ENCODE peak calls at places on chromosomes 12 and 14, in four cellular contexts. W is suprapubic skin, E is heart right ventricle, C is adipocyte. A is an unnamed sample.

GRCh38 chr12:1179128-1179527 is 188.1 kb downstream of the ERC1 start:
- DNase-seq in W (no peak), E (no peak), C (no peak), A (no peak)

GRCh38 chr12:104671407-104672095 is 214.8 kb downstream of the CHST11 start:
- DNase-seq in C (peak; percentile 95), W (peak; percentile 93), E (peak; percentile 84), A (peak; percentile 93)

GRCh38 chr12:64680235-64680634 is 69.9 kb downstream of the RASSF3 start:
- DNase-seq in W (no peak), C (no peak), E (no peak), A (no peak)

GRCh38 chr12:78315018-78315417 is 484.3 kb downstream of the NAV3 start:
- DNase-seq in E (no peak), C (no peak), W (no peak), A (no peak)

GRCh38 chr14:69038449-69039286 is 59.6 kb upstream of the ACTN1 start:
- DNase-seq in C (peak; percentile 31), E (peak; percentile 42), W (no peak), A (no peak)

GRCh38 chr14:93019367-93019843 is 96.3 kb downstream of the ITPK1 start:
- DNase-seq in C (no peak), W (no peak), E (no peak), A (no peak)

GRCh38 chr14:90483551-90483950 is 86.7 kb downstream of the CALM1 start:
- DNase-seq in W (no peak), E (peak; percentile 31), C (no peak), A (no peak)

GRCh38 chr14:97415907-97416306 is 618.7 kb downstream of the VRK1 start:
- DNase-seq in C (no peak), W (no peak), E (no peak), A (no peak)

GRCh38 chr12:31922341-31923062 is 36.7 kb upstream of the RESF1 start:
- DNase-seq in C (no peak), W (no peak), E (no peak), A (no peak)

GRCh38 chr14:96078687-96079016 is 39.5 kb downstream of the C14orf132 start:
- DNase-seq in C (no peak), W (peak; percentile 44), E (no peak), A (no peak)

GRCh38 chr14:71711619-71712018 is 220.6 kb upstream of the RGS6 start:
- DNase-seq in E (no peak), W (no peak), C (peak; percentile 94), A (no peak)

GRCh38 chr12:25558566-25558965 is 5.5 kb upstream of the LMNTD1 start:
- DNase-seq in W (no peak), C (no peak), E (no peak), A (no peak)

DNA sequence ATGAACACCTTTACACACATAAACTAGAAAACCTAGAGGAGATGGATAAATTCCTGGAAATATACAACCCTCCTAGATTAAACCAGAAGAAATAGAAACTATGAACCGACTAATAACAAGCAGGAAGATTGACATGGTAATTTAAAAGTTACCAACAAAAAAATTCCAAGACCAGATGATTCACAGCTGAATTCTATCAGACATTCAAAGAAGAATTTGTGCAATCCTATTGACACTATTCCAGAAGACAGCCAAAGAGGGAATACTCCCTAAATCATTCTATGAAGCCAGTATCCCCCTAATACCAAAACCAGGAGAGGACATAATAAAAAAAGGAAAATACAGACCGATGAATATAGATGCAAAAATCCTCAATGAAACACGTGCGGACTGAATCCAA is 102.6 kb upstream of the KRR1 start:
- DNase-seq in E (no peak), W (no peak), C (peak; percentile 23), A (no peak)
- H3K36me3 ChIP-seq in E (no peaks in the 10 kb centered on the region), W (no peaks in the 10 kb centered on the region), C (no peaks in the 10 kb centered on the region), A (no peaks in the 10 kb centered on the region)

DNA sequence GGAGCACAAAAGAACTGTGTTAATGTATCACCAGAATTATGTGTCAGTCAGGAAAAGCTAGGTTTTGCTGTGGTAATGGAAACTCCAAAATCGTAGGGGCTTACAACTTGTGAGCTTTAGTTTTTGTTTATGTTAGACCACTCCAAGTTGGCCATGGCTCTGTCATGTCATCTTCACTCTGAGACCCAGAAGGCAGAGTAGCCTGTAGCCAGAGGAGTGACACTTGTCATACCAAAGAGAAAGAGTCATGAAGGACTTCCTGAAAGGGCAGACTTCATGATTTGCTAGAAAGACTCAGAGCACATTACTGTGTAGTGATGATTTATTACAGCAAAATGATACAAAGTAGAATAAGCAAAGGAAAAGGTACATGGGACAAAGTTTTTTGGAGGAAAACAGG is 133.6 kb upstream of the SSTR1 start:
- DNase-seq in W (no peak), C (no peak), E (no peak), A (no peak)
- H3K9me3 ChIP-seq in W (no peaks in the 10 kb centered on the region), C (no peaks in the 10 kb centered on the region), E (peaks cover 6% of the 10 kb centered on the region), A (no peaks in the 10 kb centered on the region)

DNA sequence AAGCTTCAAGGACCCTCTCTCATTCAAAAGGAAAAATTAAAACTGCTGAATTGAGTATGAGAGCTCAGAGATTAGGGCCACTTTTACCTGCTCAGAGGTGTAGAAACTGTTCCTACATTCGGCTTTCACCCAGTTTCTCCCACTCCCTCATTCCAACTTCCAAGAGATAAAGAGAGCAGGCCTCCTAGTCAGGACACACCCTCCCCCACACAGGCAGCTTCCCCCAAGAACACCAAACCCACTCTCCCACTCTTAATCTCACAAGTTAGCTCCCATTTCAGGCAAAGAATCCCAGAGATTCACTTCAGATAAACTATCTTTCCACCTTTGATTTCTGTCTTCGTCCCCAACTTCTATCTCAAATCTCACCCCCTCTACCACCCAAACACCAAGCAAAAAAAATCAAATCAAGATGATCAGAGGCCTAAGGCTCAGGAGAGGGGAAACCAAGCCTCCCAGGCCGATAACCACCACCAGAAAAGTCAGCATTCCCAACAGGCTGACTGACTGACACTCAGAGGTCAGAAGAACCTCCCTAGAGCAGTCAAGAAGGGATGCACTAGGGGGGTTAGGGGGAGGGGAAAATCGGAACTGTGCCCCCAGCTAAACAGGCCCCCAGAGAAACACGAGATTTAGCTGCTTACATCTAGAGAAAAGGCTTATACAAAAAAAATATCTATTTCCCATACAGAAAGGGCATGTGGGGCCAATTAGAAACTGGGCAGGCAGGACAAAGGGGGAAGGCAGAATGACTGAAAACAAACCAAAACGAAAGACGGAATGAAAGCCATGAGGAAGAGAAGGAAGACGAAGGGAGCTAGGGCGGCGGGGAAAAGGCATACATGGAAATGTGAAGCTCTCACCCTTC is 13.2 kb upstream of the CDH24 start:
- DNase-seq in W (no peak), C (peak; percentile 49), E (no peak), A (no peak)
- H3K36me3 ChIP-seq in W (peaks cover 58% of the 10 kb centered on the region), C (peaks cover 70% of the 10 kb centered on the region), E (peaks cover 67% of the 10 kb centered on the region), A (peaks cover 82% of the 10 kb centered on the region)

GRCh38 chr12:14630793-14631192 is 63.1 kb upstream of the PLBD1 start:
- DNase-seq in W (no peak), C (no peak), E (no peak), A (no peak)
- H3K9me3 ChIP-seq in W (no peaks in the 10 kb centered on the region), C (no peaks in the 10 kb centered on the region), E (no peaks in the 10 kb centered on the region), A (no peaks in the 10 kb centered on the region)

GRCh38 chr14:103680491-103681231 is 34.6 kb downstream of the XRCC3 start:
- DNase-seq in W (peak; percentile 32), E (no peak), C (no peak), A (no peak)
- H3K36me3 ChIP-seq in W (peaks cover 91% of the 10 kb centered on the region), E (peaks cover 99% of the 10 kb centered on the region), C (peaks cover 96% of the 10 kb centered on the region), A (peaks cover 100% of the 10 kb centered on the region)